ENCODE peak calls at places on chromosome 15, in four cellular contexts. Z, O, P and H are unnamed samples.

GRCh38 chr15:100931143-100931890 is 12.2 kb downstream of the LRRK1 start:
- DNase-seq in Z (no peak), O (no peak), P (no peak), H (no peak)

GRCh38 chr15:83046558-83047127 is 20.4 kb downstream of the BTBD1 start:
- DNase-seq in Z (no peak), O (no peak), P (no peak), H (no peak)

GRCh38 chr15:69666441-69666882 is 213.8 kb downstream of the RPLP1 start:
- DNase-seq in Z (no peak), O (no peak), P (no peak), H (peak; percentile 83)

GRCh38 chr15:57551717-57552677 is 39.7 kb upstream of the MYZAP start:
- DNase-seq in Z (no peak), O (peak; percentile 68), P (no peak), H (no peak)

GRCh38 chr15:35740761-35741160 is 194.8 kb upstream of the DPH6 start:
- DNase-seq in Z (no peak), O (no peak), P (no peak), H (no peak)

GRCh38 chr15:91409430-91409829 is 309.4 kb downstream of the SV2B start:
- DNase-seq in Z (no peak), O (no peak), P (no peak), H (no peak)

GRCh38 chr15:44726136-44726535 is 10.2 kb upstream of the TRIM69 start:
- DNase-seq in Z (no peak), O (no peak), P (no peak), H (no peak)

GRCh38 chr15:66946578-66947164 is 118.7 kb upstream of the SMAD3 start:
- DNase-seq in Z (no peak), O (peak; percentile 81), P (peak; percentile 74), H (peak; percentile 91)

GRCh38 chr15:98785796-98786581 is 137.7 kb downstream of the IGF1R start:
- DNase-seq in Z (no peak), O (peak; percentile 63), P (no peak), H (no peak)

GRCh38 chr15:97235285-97235985 is 725.1 kb upstream of the ARRDC4 start:
- DNase-seq in Z (no peak), O (peak; percentile 64), P (no peak), H (no peak)

GRCh38 chr15:83170474-83171165 is 37.0 kb downstream of the HDGFL3 start:
- DNase-seq in Z (no peak), O (no peak), P (no peak), H (no peak)

GRCh38 chr15:39852237-39852636 is 67.8 kb downstream of the GPR176 start:
- DNase-seq in Z (no peak), O (no peak), P (no peak), H (no peak)

GRCh38 chr15:25718597-25718996 is 144.5 kb downstream of the ATP10A start:
- DNase-seq in Z (no peak), O (no peak), P (no peak), H (peak; percentile 48)

GRCh38 chr15:101502572-101503295 is 13.2 kb upstream of the PCSK6 start:
- DNase-seq in Z (peak; percentile 58), O (no peak), P (no peak), H (no peak)

GRCh38 chr15:67927501-67928156 is 87.8 kb upstream of the RNU6-1 start:
- DNase-seq in Z (no peak), O (peak; percentile 92), P (no peak), H (no peak)

GRCh38 chr15:63599401-63600000 is 2.3 kb downstream of the FBXL22 start:
- DNase-seq in Z (no peak), O (peak; percentile 88), P (peak; percentile 79), H (peak; percentile 90)

GRCh38 chr15:57624730-57625129 is 33.0 kb downstream of the MYZAP start:
- DNase-seq in Z (no peak), O (no peak), P (no peak), H (no peak)

GRCh38 chr15:78301813-78302212 is 2.4 kb upstream of the SKIC8 start:
- DNase-seq in Z (no peak), O (no peak), P (no peak), H (no peak)

GRCh38 chr15:60392986-60393811 is 4.6 kb downstream of the ANXA2 start:
- DNase-seq in Z (no peak), O (peak; percentile 55), P (peak; percentile 85), H (no peak)

GRCh38 chr15:33104276-33104675 is 90.2 kb downstream of the FMN1 start:
- DNase-seq in Z (no peak), O (no peak), P (no peak), H (no peak)

GRCh38 chr15:79002631-79003030 is 57.8 kb upstream of the CTSH start:
- DNase-seq in Z (no peak), O (no peak), P (no peak), H (no peak)

GRCh38 chr15:64000183-64000710 is 46.0 kb downstream of the DAPK2 start:
- DNase-seq in Z (no peak), O (no peak), P (no peak), H (no peak)

GRCh38 chr15:79644091-79644490 is 212.0 kb downstream of the MINAR1 start:
- DNase-seq in Z (no peak), O (no peak), P (no peak), H (no peak)

GRCh38 chr15:22979069-22979698 is 984 bp downstream of the CYFIP1 start:
- DNase-seq in Z (no peak), O (peak; percentile 72), P (peak; percentile 72), H (peak; percentile 86)

GRCh38 chr15:78061963-78062427 is 15.5 kb downstream of the TBC1D2B start:
- DNase-seq in Z (no peak), O (no peak), P (no peak), H (no peak)

GRCh38 chr15:42704492-42704926 is 32.4 kb downstream of the CDAN1 start:
- DNase-seq in Z (peak; percentile 64), O (peak; percentile 76), P (no peak), H (no peak)

GRCh38 chr15:21261396-21261964 is 178.8 kb downstream of the POTEB3 start:
- DNase-seq in Z (peak; percentile 98), O (no peak), P (peak; percentile 61), H (peak; percentile 80)

GRCh38 chr15:74128785-74129350 is 1.5 kb upstream of the ISLR2 start:
- DNase-seq in Z (no peak), O (no peak), P (no peak), H (peak; percentile 59)
- H3K27me3 ChIP-seq in Z (peaks cover 20% of the 10 kb centered on the region), O (peaks cover 91% of the 10 kb centered on the region), P (peaks cover 84% of the 10 kb centered on the region), H (peaks cover 92% of the 10 kb centered on the region)

GRCh38 chr15:38071211-38071972 is 137.0 kb downstream of the TMCO5A start:
- DNase-seq in Z (no peak), O (peak; percentile 27), P (no peak), H (no peak)

GRCh38 chr15:38072507-38073277 is 138.3 kb downstream of the TMCO5A start:
- DNase-seq in Z (no peak), O (peak; percentile 57), P (peak; percentile 81), H (peak; percentile 85)

GRCh38 chr15:38073278-38073930 is 139.0 kb downstream of the TMCO5A start:
- DNase-seq in Z (no peak), O (no peak), P (no peak), H (no peak)

GRCh38 chr15:38070778-38071177 is 136.3 kb downstream of the TMCO5A start:
- DNase-seq in Z (no peak), O (no peak), P (no peak), H (no peak)

GRCh38 chr15:38072007-38072506 is 137.6 kb downstream of the TMCO5A start:
- DNase-seq in Z (no peak), O (no peak), P (peak; percentile 69), H (no peak)
- H3K4me3 ChIP-seq in Z (peak overlapping the region; percentile 50), O (peak overlapping the region; percentile 50), P (peak overlapping the region; percentile 64), H (peak overlapping the region; percentile 60)

GRCh38 chr15:89317188-89317720 is 17.4 kb downstream of the POLG start:
- DNase-seq in Z (no peak), O (no peak), P (no peak), H (no peak)

GRCh38 chr15:89320200-89320599 is 14.4 kb downstream of the POLG start:
- DNase-seq in Z (no peak), O (no peak), P (no peak), H (no peak)

GRCh38 chr15:89315375-89315929 is 19.2 kb downstream of the POLG start:
- DNase-seq in Z (no peak), O (no peak), P (no peak), H (no peak)
- TF ChIP-seq POLR2A in Z (no peak), O (no peak), P (no peak), H (no peak)

GRCh38 chr15:47352217-47352616 is 365.1 kb upstream of the SEMA6D start:
- DNase-seq in Z (no peak), O (no peak), P (no peak), H (no peak)

GRCh38 chr15:47355759-47356158 is 361.5 kb upstream of the SEMA6D start:
- DNase-seq in Z (no peak), O (no peak), P (no peak), H (no peak)

GRCh38 chr15:47358876-47359275 is 358.4 kb upstream of the SEMA6D start:
- DNase-seq in Z (no peak), O (no peak), P (no peak), H (no peak)

GRCh38 chr15:47360296-47360695 is 357.0 kb upstream of the SEMA6D start:
- DNase-seq in Z (no peak), O (no peak), P (no peak), H (no peak)

DNA sequence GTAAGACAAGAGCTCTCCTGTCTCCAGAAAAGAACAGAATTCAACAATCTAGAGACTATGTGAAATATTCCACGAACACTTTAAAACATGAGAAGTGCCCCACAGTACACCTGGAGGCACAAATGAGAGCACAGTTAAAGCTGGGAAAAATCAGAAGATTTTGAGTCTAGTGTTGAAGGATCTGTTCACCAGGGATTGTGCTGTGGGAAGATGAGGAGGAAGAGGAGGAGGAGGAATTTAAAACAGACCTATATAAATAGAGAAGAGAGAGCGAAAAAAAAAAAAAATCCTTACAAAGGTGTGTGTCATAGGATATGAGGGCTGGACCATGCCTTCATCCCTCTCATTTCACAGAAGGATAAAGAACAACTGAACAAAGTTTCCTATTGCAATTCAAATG is 361.0 kb upstream of the SEMA6D start:
- DNase-seq in Z (no peak), O (no peak), P (no peak), H (no peak)
- H3K27me3 ChIP-seq in Z (no peaks in the 10 kb centered on the region), O (no peaks in the 10 kb centered on the region), P (no peaks in the 10 kb centered on the region), H (no peaks in the 10 kb centered on the region)

GRCh38 chr15:75712668-75713337 is at the start of gene CSPG4:
- DNase-seq in Z (no peak), O (peak; percentile 57), P (peak; percentile 73), H (no peak)
- H3K4me3 ChIP-seq in Z (peak within 1 kb of the TSS; percentile 55), O (peak within 1 kb of the TSS; percentile 61), P (peak within 1 kb of the TSS; percentile 52), H (peak within 1 kb of the TSS; percentile 24)

DNA sequence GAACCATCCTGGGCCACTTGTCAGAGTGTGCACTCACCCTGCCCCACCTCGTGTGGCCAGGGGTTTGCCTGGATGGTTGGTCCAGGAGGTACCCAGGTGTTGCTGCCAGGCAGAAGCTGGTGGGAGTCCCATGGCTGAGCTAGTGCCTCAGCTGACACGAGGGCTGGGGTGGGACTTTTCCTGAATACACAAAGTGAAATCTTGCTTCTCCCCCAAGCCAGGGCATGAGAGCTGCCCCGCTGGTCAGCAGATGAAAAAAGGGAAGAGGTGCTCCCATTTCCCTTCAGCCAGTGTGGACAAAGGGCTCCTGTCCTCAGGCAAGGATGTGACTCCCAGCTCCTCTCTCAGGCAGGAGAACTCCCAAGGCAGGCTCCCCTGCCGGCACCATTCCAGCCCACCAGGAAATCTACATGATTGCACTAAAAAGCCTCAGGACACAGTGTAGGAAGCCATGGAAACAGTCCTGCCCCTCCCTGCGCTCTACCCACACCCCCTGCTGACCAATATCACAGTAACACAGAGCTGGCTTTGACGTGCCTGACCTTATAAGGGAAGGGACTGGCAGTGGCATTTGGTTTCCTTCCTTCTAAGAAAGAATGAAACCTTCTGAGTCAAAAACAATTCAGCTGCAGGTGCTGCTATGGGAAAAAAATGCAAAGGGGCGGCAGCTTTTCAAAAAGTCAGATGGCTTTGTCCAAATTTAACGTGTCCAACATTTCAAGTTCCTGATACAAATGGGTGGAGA is 33.9 kb downstream of the MYO5C start:
- DNase-seq in Z (no peak), O (peak; percentile 65), P (peak; percentile 82), H (peak; percentile 81)
- TF ChIP-seq POLR2A in Z (no peak), O (no peak), P (no peak), H (no peak)